ENCODE peak calls at places on chromosomes 16 and 17, in five cellular contexts. One of them, this sample, is unnamed.

GRCh38 chr17:74814453-74814852 is 38.3 kb upstream of the NAT9 start:
- DNase-seq in right lobe of liver: no peak
- DNase-seq in ACHN: peak; percentile 26
- DNase-seq in activated CD8-positive, alpha-beta T cell treated with anti-CD3 and anti-CD28 coated beads for 36 hours: peak; percentile 12
- DNase-seq in HuH-7: no peak
- DNase-seq in this sample: no peak

GRCh38 chr16:85123891-85124635 is 11.8 kb upstream of the CIBAR2 start:
- DNase-seq in right lobe of liver: peak; percentile 51
- DNase-seq in ACHN: no peak
- DNase-seq in activated CD8-positive, alpha-beta T cell treated with anti-CD3 and anti-CD28 coated beads for 36 hours: no peak
- DNase-seq in HuH-7: no peak
- DNase-seq in this sample: peak; percentile 15

GRCh38 chr17:45353047-45353446 is 36.2 kb upstream of the MAP3K14 start:
- DNase-seq in right lobe of liver: no peak
- DNase-seq in ACHN: no peak
- DNase-seq in activated CD8-positive, alpha-beta T cell treated with anti-CD3 and anti-CD28 coated beads for 36 hours: peak; percentile 74
- DNase-seq in HuH-7: no peak
- DNase-seq in this sample: no peak

GRCh38 chr16:84471316-84471715 is 33.1 kb downstream of the MEAK7 start:
- DNase-seq in right lobe of liver: no peak
- DNase-seq in ACHN: no peak
- DNase-seq in activated CD8-positive, alpha-beta T cell treated with anti-CD3 and anti-CD28 coated beads for 36 hours: no peak
- DNase-seq in HuH-7: no peak
- DNase-seq in this sample: no peak

GRCh38 chr17:59766486-59766885 is 59.0 kb downstream of the VMP1 start:
- DNase-seq in right lobe of liver: no peak
- DNase-seq in ACHN: no peak
- DNase-seq in activated CD8-positive, alpha-beta T cell treated with anti-CD3 and anti-CD28 coated beads for 36 hours: no peak
- DNase-seq in HuH-7: no peak
- DNase-seq in this sample: no peak

GRCh38 chr17:39979865-39980401 is 674 bp upstream of the PSMD3 start:
- DNase-seq in right lobe of liver: no peak
- DNase-seq in ACHN: peak; percentile 54
- DNase-seq in activated CD8-positive, alpha-beta T cell treated with anti-CD3 and anti-CD28 coated beads for 36 hours: peak; percentile 10
- DNase-seq in HuH-7: peak; percentile 10
- DNase-seq in this sample: peak; percentile 35

GRCh38 chr17:61406871-61407210 is 7.2 kb downstream of the TBX2 start:
- DNase-seq in right lobe of liver: no peak
- DNase-seq in ACHN: no peak
- DNase-seq in activated CD8-positive, alpha-beta T cell treated with anti-CD3 and anti-CD28 coated beads for 36 hours: no peak
- DNase-seq in HuH-7: no peak
- DNase-seq in this sample: no peak

GRCh38 chr16:10817514-10817913 is 1.1 kb downstream of the TVP23A start:
- DNase-seq in right lobe of liver: no peak
- DNase-seq in ACHN: no peak
- DNase-seq in activated CD8-positive, alpha-beta T cell treated with anti-CD3 and anti-CD28 coated beads for 36 hours: no peak
- DNase-seq in HuH-7: no peak
- DNase-seq in this sample: no peak

GRCh38 chr16:67910162-67910561 is 17.1 kb downstream of the PSKH1 start:
- DNase-seq in right lobe of liver: no peak
- DNase-seq in ACHN: no peak
- DNase-seq in activated CD8-positive, alpha-beta T cell treated with anti-CD3 and anti-CD28 coated beads for 36 hours: peak; percentile 72
- DNase-seq in HuH-7: no peak
- DNase-seq in this sample: peak; percentile 20

GRCh38 chr16:19375561-19376158 is 42.0 kb upstream of the TMC5 start:
- DNase-seq in right lobe of liver: no peak
- DNase-seq in ACHN: peak; percentile 64
- DNase-seq in activated CD8-positive, alpha-beta T cell treated with anti-CD3 and anti-CD28 coated beads for 36 hours: peak; percentile 52
- DNase-seq in HuH-7: peak; percentile 64
- DNase-seq in this sample: peak; percentile 69